ENCODE peak calls at places on chromosome 10, in seven cellular contexts. One of them, this sample, is unnamed.

GRCh38 chr10:126062132-126063032 is 166.0 kb downstream of the FANK1 start:
- DNase-seq in LHCN-M2: peak; percentile 100
- DNase-seq in SK-MEL-5: peak; percentile 2
- DNase-seq in uterus: peak; percentile 49
- DNase-seq in germinal center: no peak
- DNase-seq in spleen: no peak
- DNase-seq in lower lobe of right lung: peak; percentile 66
- DNase-seq in this sample: no peak

GRCh38 chr10:109679478-109679877 is 243.8 kb downstream of the XPNPEP1 start:
- DNase-seq in uterus: no peak
- DNase-seq in LHCN-M2: no peak
- DNase-seq in spleen: no peak
- DNase-seq in lower lobe of right lung: no peak
- DNase-seq in germinal center: no peak
- DNase-seq in SK-MEL-5: no peak
- DNase-seq in this sample: no peak

GRCh38 chr10:122363722-122364463 is 10.6 kb upstream of the PLEKHA1 start:
- DNase-seq in lower lobe of right lung: no peak
- DNase-seq in uterus: no peak
- DNase-seq in spleen: no peak
- DNase-seq in SK-MEL-5: no peak
- DNase-seq in LHCN-M2: no peak
- DNase-seq in germinal center: no peak
- DNase-seq in this sample: no peak

GRCh38 chr10:30114871-30115270 is 55.5 kb upstream of the JCAD start:
- DNase-seq in LHCN-M2: no peak
- DNase-seq in uterus: no peak
- DNase-seq in spleen: no peak
- DNase-seq in SK-MEL-5: no peak
- DNase-seq in germinal center: no peak
- DNase-seq in lower lobe of right lung: no peak
- DNase-seq in this sample: no peak

GRCh38 chr10:105611244-105611798 is 970.2 kb downstream of the SORCS3 start:
- DNase-seq in germinal center: no peak
- DNase-seq in LHCN-M2: no peak
- DNase-seq in spleen: no peak
- DNase-seq in uterus: no peak
- DNase-seq in lower lobe of right lung: no peak
- DNase-seq in SK-MEL-5: no peak
- DNase-seq in this sample: no peak

GRCh38 chr10:58350023-58350422 is 15.2 kb downstream of the UBE2D1 start:
- DNase-seq in SK-MEL-5: no peak
- DNase-seq in LHCN-M2: no peak
- DNase-seq in uterus: no peak
- DNase-seq in lower lobe of right lung: no peak
- DNase-seq in germinal center: no peak
- DNase-seq in spleen: no peak
- DNase-seq in this sample: no peak

GRCh38 chr10:124106241-124106905 is 13.0 kb upstream of the CHST15 start:
- DNase-seq in lower lobe of right lung: peak; percentile 65
- DNase-seq in germinal center: peak; percentile 69
- DNase-seq in spleen: no peak
- DNase-seq in LHCN-M2: peak; percentile 74
- DNase-seq in uterus: peak; percentile 89
- DNase-seq in SK-MEL-5: no peak
- DNase-seq in this sample: peak; percentile 56

GRCh38 chr10:27153855-27154198 is 357 bp downstream of the YME1L1 start:
- DNase-seq in LHCN-M2: no peak
- DNase-seq in germinal center: no peak
- DNase-seq in lower lobe of right lung: no peak
- DNase-seq in spleen: no peak
- DNase-seq in uterus: no peak
- DNase-seq in SK-MEL-5: peak; percentile 26
- DNase-seq in this sample: no peak

GRCh38 chr10:101814466-101815041 is 3.7 kb downstream of the OGA start:
- DNase-seq in LHCN-M2: no peak
- DNase-seq in SK-MEL-5: no peak
- DNase-seq in spleen: no peak
- DNase-seq in lower lobe of right lung: no peak
- DNase-seq in uterus: no peak
- DNase-seq in germinal center: peak; percentile 64
- DNase-seq in this sample: peak; percentile 41

GRCh38 chr10:114326794-114327193 is 77.5 kb downstream of the AFAP1L2 start:
- DNase-seq in LHCN-M2: no peak
- DNase-seq in SK-MEL-5: no peak
- DNase-seq in lower lobe of right lung: no peak
- DNase-seq in germinal center: no peak
- DNase-seq in uterus: no peak
- DNase-seq in spleen: no peak
- DNase-seq in this sample: no peak

GRCh38 chr10:128774979-128775378 is 648.8 kb upstream of the MKI67 start:
- DNase-seq in spleen: no peak
- DNase-seq in germinal center: no peak
- DNase-seq in uterus: no peak
- DNase-seq in lower lobe of right lung: no peak
- DNase-seq in SK-MEL-5: no peak
- DNase-seq in LHCN-M2: no peak
- DNase-seq in this sample: no peak

GRCh38 chr10:93671042-93671441 is 31.4 kb downstream of the FRA10AC1 start:
- DNase-seq in germinal center: no peak
- DNase-seq in LHCN-M2: no peak
- DNase-seq in spleen: no peak
- DNase-seq in SK-MEL-5: no peak
- DNase-seq in lower lobe of right lung: no peak
- DNase-seq in uterus: no peak
- DNase-seq in this sample: no peak

GRCh38 chr10:119306514-119306951 is 99.2 kb downstream of the GRK5 start:
- DNase-seq in LHCN-M2: no peak
- DNase-seq in uterus: no peak
- DNase-seq in spleen: peak; percentile 95
- DNase-seq in SK-MEL-5: no peak
- DNase-seq in lower lobe of right lung: no peak
- DNase-seq in germinal center: peak; percentile 94
- DNase-seq in this sample: peak; percentile 96

GRCh38 chr10:15295540-15296325 is 75.4 kb downstream of the FAM171A1 start:
- DNase-seq in spleen: no peak
- DNase-seq in germinal center: no peak
- DNase-seq in SK-MEL-5: no peak
- DNase-seq in LHCN-M2: no peak
- DNase-seq in uterus: no peak
- DNase-seq in lower lobe of right lung: no peak
- DNase-seq in this sample: no peak

GRCh38 chr10:19683326-19683725 is 132.9 kb upstream of the PLXDC2 start:
- DNase-seq in LHCN-M2: peak; percentile 24
- DNase-seq in spleen: no peak
- DNase-seq in lower lobe of right lung: no peak
- DNase-seq in germinal center: no peak
- DNase-seq in uterus: no peak
- DNase-seq in SK-MEL-5: no peak
- DNase-seq in this sample: no peak

GRCh38 chr10:30968711-30969110 is 63.0 kb downstream of the ZNF438 start:
- DNase-seq in uterus: no peak
- DNase-seq in lower lobe of right lung: no peak
- DNase-seq in spleen: no peak
- DNase-seq in germinal center: no peak
- DNase-seq in LHCN-M2: no peak
- DNase-seq in SK-MEL-5: no peak
- DNase-seq in this sample: no peak

GRCh38 chr10:77247076-77247561 is 390.5 kb downstream of the KCNMA1 start:
- DNase-seq in spleen: no peak
- DNase-seq in germinal center: no peak
- DNase-seq in lower lobe of right lung: no peak
- DNase-seq in uterus: no peak
- DNase-seq in LHCN-M2: no peak
- DNase-seq in SK-MEL-5: no peak
- DNase-seq in this sample: no peak

GRCh38 chr10:70594161-70594560 is 8.4 kb downstream of the PRF1 start:
- DNase-seq in lower lobe of right lung: no peak
- DNase-seq in spleen: no peak
- DNase-seq in SK-MEL-5: no peak
- DNase-seq in germinal center: no peak
- DNase-seq in LHCN-M2: no peak
- DNase-seq in uterus: no peak
- DNase-seq in this sample: no peak

GRCh38 chr10:29377333-29377961 is 88.6 kb downstream of the LYZL1 start:
- DNase-seq in lower lobe of right lung: no peak
- DNase-seq in LHCN-M2: peak; percentile 19
- DNase-seq in SK-MEL-5: peak; percentile 42
- DNase-seq in uterus: no peak
- DNase-seq in germinal center: peak; percentile 48
- DNase-seq in spleen: no peak
- DNase-seq in this sample: no peak

GRCh38 chr10:29479081-29479917 is 155.5 kb downstream of the SVIL start:
- DNase-seq in germinal center: no peak
- DNase-seq in SK-MEL-5: no peak
- DNase-seq in lower lobe of right lung: no peak
- DNase-seq in spleen: no peak
- DNase-seq in uterus: no peak
- DNase-seq in LHCN-M2: peak; percentile 77
- DNase-seq in this sample: no peak

GRCh38 chr10:110813743-110814472 is 57.8 kb upstream of the PDCD4 start:
- DNase-seq in LHCN-M2: no peak
- DNase-seq in uterus: no peak
- DNase-seq in spleen: no peak
- DNase-seq in SK-MEL-5: no peak
- DNase-seq in lower lobe of right lung: no peak
- DNase-seq in germinal center: no peak
- DNase-seq in this sample: no peak

GRCh38 chr10:122461367-122461728 is at the start of gene HTRA1:
- DNase-seq in LHCN-M2: peak; percentile 84
- DNase-seq in lower lobe of right lung: peak; percentile 75
- DNase-seq in spleen: no peak
- DNase-seq in uterus: peak; percentile 80
- DNase-seq in germinal center: no peak
- DNase-seq in SK-MEL-5: peak; percentile 66
- DNase-seq in this sample: no peak

GRCh38 chr10:34800624-34801023 is 14.5 kb downstream of the PARD3 start:
- DNase-seq in germinal center: no peak
- DNase-seq in SK-MEL-5: no peak
- DNase-seq in lower lobe of right lung: no peak
- DNase-seq in uterus: no peak
- DNase-seq in spleen: no peak
- DNase-seq in LHCN-M2: no peak
- DNase-seq in this sample: no peak

GRCh38 chr10:3741688-3742461 is 43.1 kb downstream of the KLF6 start:
- DNase-seq in spleen: no peak
- DNase-seq in lower lobe of right lung: no peak
- DNase-seq in LHCN-M2: no peak
- DNase-seq in germinal center: no peak
- DNase-seq in SK-MEL-5: no peak
- DNase-seq in uterus: no peak
- DNase-seq in this sample: no peak

GRCh38 chr10:97549587-97550322 is 22.8 kb upstream of the ANKRD2 start:
- DNase-seq in LHCN-M2: no peak
- DNase-seq in uterus: no peak
- DNase-seq in lower lobe of right lung: no peak
- DNase-seq in SK-MEL-5: peak; percentile 60
- DNase-seq in germinal center: no peak
- DNase-seq in spleen: peak; percentile 51
- DNase-seq in this sample: no peak

GRCh38 chr10:127966875-127967274 is 60.0 kb downstream of the PTPRE start:
- DNase-seq in germinal center: no peak
- DNase-seq in uterus: no peak
- DNase-seq in LHCN-M2: no peak
- DNase-seq in spleen: no peak
- DNase-seq in SK-MEL-5: no peak
- DNase-seq in lower lobe of right lung: no peak
- DNase-seq in this sample: no peak

GRCh38 chr10:78231930-78232329 is 198.3 kb downstream of the RPS24 start:
- DNase-seq in germinal center: no peak
- DNase-seq in lower lobe of right lung: no peak
- DNase-seq in LHCN-M2: peak; percentile 28
- DNase-seq in spleen: no peak
- DNase-seq in SK-MEL-5: peak; percentile 18
- DNase-seq in uterus: no peak
- DNase-seq in this sample: peak; percentile 33

GRCh38 chr10:77111611-77112550 is 525.7 kb downstream of the KCNMA1 start:
- DNase-seq in lower lobe of right lung: no peak
- DNase-seq in LHCN-M2: peak; percentile 72
- DNase-seq in SK-MEL-5: peak; percentile 58
- DNase-seq in germinal center: peak; percentile 45
- DNase-seq in uterus: no peak
- DNase-seq in spleen: no peak
- DNase-seq in this sample: no peak

GRCh38 chr10:92385836-92386235 is 94.9 kb downstream of the MARCHF5 start:
- DNase-seq in SK-MEL-5: no peak
- DNase-seq in LHCN-M2: no peak
- DNase-seq in germinal center: no peak
- DNase-seq in uterus: no peak
- DNase-seq in spleen: no peak
- DNase-seq in lower lobe of right lung: no peak
- DNase-seq in this sample: no peak

GRCh38 chr10:28253174-28253783 is 49.6 kb downstream of the MPP7 start:
- DNase-seq in LHCN-M2: no peak
- DNase-seq in uterus: no peak
- DNase-seq in SK-MEL-5: no peak
- DNase-seq in spleen: no peak
- DNase-seq in lower lobe of right lung: no peak
- DNase-seq in germinal center: no peak
- DNase-seq in this sample: no peak

GRCh38 chr10:26197248-26197647 is 19.3 kb upstream of the GAD2 start:
- DNase-seq in uterus: no peak
- DNase-seq in spleen: no peak
- DNase-seq in lower lobe of right lung: no peak
- DNase-seq in germinal center: no peak
- DNase-seq in LHCN-M2: no peak
- DNase-seq in SK-MEL-5: no peak
- DNase-seq in this sample: no peak

GRCh38 chr10:110903280-110904278 is 15.4 kb downstream of the BBIP1 start:
- DNase-seq in spleen: no peak
- DNase-seq in germinal center: no peak
- DNase-seq in lower lobe of right lung: no peak
- DNase-seq in SK-MEL-5: no peak
- DNase-seq in LHCN-M2: no peak
- DNase-seq in uterus: no peak
- DNase-seq in this sample: no peak

This sample was measured in B cell.